ENCODE peak calls at places on chromosomes 13 and 19, in seven cellular contexts. A, I, L, X, R, K and P are unnamed samples.
A peak's percentile ranks its signal among the peaks of the same experiment; 100 is the strongest.

GRCh38 chr19:56949651-56950050 is 109.1 kb upstream of the PEG3 start:
- DNase-seq in A (no peak), I (no peak), L (no peak), X (no peak), R (no peak), K (no peak), P (no peak)

GRCh38 chr13:44244288-44244687 is 129.3 kb upstream of the SERP2 start:
- DNase-seq in A (no peak), I (no peak), L (peak; percentile 79), X (no peak), R (peak; percentile 91), K (no peak), P (no peak)

GRCh38 chr13:73338389-73338788 is 279.6 kb downstream of the KLF5 start:
- DNase-seq in A (no peak), I (no peak), L (peak; percentile 71), X (no peak), R (no peak), K (peak; percentile 17), P (no peak)

GRCh38 chr19:44648536-44649370 is 5.0 kb downstream of the PVR start:
- DNase-seq in A (no peak), I (peak; percentile 74), L (peak; percentile 48), X (no peak), R (peak; percentile 45), K (no peak), P (no peak)

GRCh38 chr13:45817833-45818232 is 33.7 kb downstream of the SIAH3 start:
- DNase-seq in A (no peak), I (no peak), L (peak; percentile 4), X (no peak), R (no peak), K (no peak), P (peak; percentile 43)

GRCh38 chr13:41492432-41493267 is 35.3 kb downstream of the RGCC start:
- DNase-seq in A (no peak), I (no peak), L (no peak), X (no peak), R (no peak), K (no peak), P (no peak)

GRCh38 chr19:30393046-30393445 is 20.9 kb downstream of the ZNF536 start:
- DNase-seq in A (no peak), I (no peak), L (no peak), X (no peak), R (no peak), K (no peak), P (no peak)

GRCh38 chr19:12052571-12053169 is at the start of gene ZNF878:
- DNase-seq in A (peak; percentile 88), I (peak; percentile 91), L (peak; percentile 81), X (peak; percentile 95), R (peak; percentile 86), K (peak; percentile 97), P (peak; percentile 97)

GRCh38 chr19:1076046-1076386 is 9.0 kb downstream of the ARHGAP45 start:
- DNase-seq in A (no peak), I (no peak), L (no peak), X (no peak), R (no peak), K (no peak), P (no peak)
- H3K36me3 ChIP-seq in A (no peaks in the 10 kb centered on the region), I (no peaks in the 10 kb centered on the region), L (no peaks in the 10 kb centered on the region), X (peaks cover 12% of the 10 kb centered on the region), R (no peaks in the 10 kb centered on the region), K (no peaks in the 10 kb centered on the region), P (peaks cover 5% of the 10 kb centered on the region)

GRCh38 chr13:110641055-110642015 is 26.0 kb downstream of the NAXD start:
- DNase-seq in A (no peak), I (peak; percentile 37), L (peak; percentile 69), X (peak; percentile 70), R (peak; percentile 48), K (no peak), P (peak; percentile 45)

GRCh38 chr13:110644892-110645521 is 29.7 kb downstream of the NAXD start:
- DNase-seq in A (no peak), I (peak; percentile 62), L (peak; percentile 48), X (peak; percentile 76), R (peak; percentile 76), K (peak; percentile 73), P (peak; percentile 97)

GRCh38 chr13:110643768-110644421 is 28.6 kb downstream of the NAXD start:
- DNase-seq in A (no peak), I (no peak), L (no peak), X (peak; percentile 72), R (no peak), K (no peak), P (no peak)

GRCh38 chr13:110642291-110642981 is 27.1 kb downstream of the NAXD start:
- DNase-seq in A (no peak), I (no peak), L (no peak), X (peak; percentile 74), R (no peak), K (no peak), P (peak; percentile 54)

DNA sequence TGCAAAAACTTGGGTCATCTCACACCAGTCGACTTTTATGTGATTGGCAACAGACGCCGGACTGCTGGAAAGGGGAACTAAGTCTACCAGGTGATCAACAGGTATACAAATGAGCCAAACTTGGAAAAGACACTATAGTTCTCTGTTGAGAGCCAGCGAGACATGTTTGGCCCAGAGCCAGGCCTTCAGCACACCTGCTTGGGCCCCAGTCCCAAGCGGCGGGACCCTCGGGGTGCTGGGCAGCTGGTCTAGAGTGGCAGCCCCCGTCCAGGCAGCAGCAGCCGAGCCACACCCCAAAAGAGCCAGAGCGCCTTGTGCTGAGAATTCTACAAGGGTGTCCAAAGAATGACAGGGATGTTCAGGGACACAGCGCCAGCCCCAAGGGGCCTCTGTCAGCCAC is 28.0 kb downstream of the NAXD start:
- DNase-seq in A (no peak), I (no peak), L (no peak), X (peak; percentile 67), R (no peak), K (no peak), P (no peak)
- H3K36me3 ChIP-seq in A (no peaks in the 10 kb centered on the region), I (peaks cover 31% of the 10 kb centered on the region), L (peaks cover 23% of the 10 kb centered on the region), X (peaks cover 60% of the 10 kb centered on the region), R (peaks cover 25% of the 10 kb centered on the region), K (peaks cover 22% of the 10 kb centered on the region), P (peaks cover 7% of the 10 kb centered on the region)

DNA sequence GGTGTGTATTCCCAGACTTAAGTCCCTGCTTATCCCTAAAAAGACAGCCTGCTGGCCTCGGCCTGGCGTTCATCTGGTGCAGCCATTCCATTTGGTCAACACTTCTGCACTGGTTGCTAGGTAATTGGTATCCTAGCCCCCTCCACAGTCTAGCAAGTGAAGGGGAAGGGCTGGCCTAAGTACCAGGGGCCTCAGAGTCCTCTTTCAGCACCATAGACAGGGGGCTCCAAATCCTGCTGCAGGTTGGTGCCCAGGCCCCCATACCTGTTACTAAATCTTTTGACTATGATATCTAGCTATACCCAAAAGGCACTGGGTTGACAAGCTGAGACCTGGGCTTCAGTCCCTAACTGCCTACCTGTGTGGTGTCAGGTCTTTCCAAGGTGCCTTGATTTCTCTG is 4.0 kb upstream of the CCDC97 start:
- DNase-seq in A (no peak), I (no peak), L (no peak), X (no peak), R (no peak), K (no peak), P (no peak)
- H3K36me3 ChIP-seq in A (no peaks in the 10 kb centered on the region), I (peaks cover 50% of the 10 kb centered on the region), L (peaks cover 62% of the 10 kb centered on the region), X (peaks cover 63% of the 10 kb centered on the region), R (peaks cover 22% of the 10 kb centered on the region), K (peaks cover 31% of the 10 kb centered on the region), P (peaks cover 46% of the 10 kb centered on the region)

GRCh38 chr19:34353546-34353945 is 11.4 kb upstream of the GPI start:
- DNase-seq in A (no peak), I (no peak), L (no peak), X (no peak), R (no peak), K (no peak), P (no peak)
- H3K36me3 ChIP-seq in A (no peaks in the 10 kb centered on the region), I (peaks cover 42% of the 10 kb centered on the region), L (peaks cover 33% of the 10 kb centered on the region), X (peaks cover 49% of the 10 kb centered on the region), R (peaks cover 10% of the 10 kb centered on the region), K (peaks cover 27% of the 10 kb centered on the region), P (peaks cover 4% of the 10 kb centered on the region)